ENCODE peak calls at places on chromosome 9, in four cellular contexts. A is HepG2, W is A549, J is K562. K is an unnamed sample.

GRCh38 chr9:128901822-128902221 is 19.0 kb upstream of the PHYHD1 start:
- DNase-seq in J (no peak), W (no peak), A (no peak), K (no peak)

GRCh38 chr9:119216891-119217290 is 152.3 kb downstream of the BRINP1 start:
- DNase-seq in W (no peak), J (no peak), A (no peak), K (no peak)

GRCh38 chr9:82911997-82912396 is 150.9 kb downstream of the RASEF start:
- DNase-seq in A (no peak), W (no peak), J (no peak), K (no peak)

GRCh38 chr9:6575324-6575758 is 70.2 kb downstream of the GLDC start:
- DNase-seq in J (no peak), A (no peak), W (no peak), K (no peak)

GRCh38 chr9:71647094-71647591 is 121.2 kb downstream of the CEMIP2 start:
- DNase-seq in W (peak), A (no peak), J (peak), K (no peak)

GRCh38 chr9:122040573-122041242 is 52.4 kb downstream of the TTLL11 start:
- DNase-seq in A (no peak), W (no peak), J (no peak), K (no peak)

GRCh38 chr9:91273853-91274552 is 87.7 kb downstream of the AUH start:
- DNase-seq in A (peak), J (no peak), W (peak), K (no peak)

GRCh38 chr9:33080534-33080933 is 4.1 kb upstream of the SMU1 start:
- DNase-seq in A (no peak), J (no peak), W (no peak), K (no peak)

GRCh38 chr9:36486933-36487481 is 85.7 kb upstream of the MELK start:
- DNase-seq in J (peak), A (peak), W (peak), K (peak)

GRCh38 chr9:69584746-69585145 is 87.4 kb downstream of the APBA1 start:
- DNase-seq in W (no peak), J (no peak), A (no peak), K (no peak)

GRCh38 chr9:124140941-124141568 is 116.7 kb upstream of the NEK6 start:
- DNase-seq in W (no peak), J (no peak), A (no peak), K (no peak)

GRCh38 chr9:95587071-95587964 is 70.5 kb upstream of the PTCH1 start:
- DNase-seq in J (no peak), A (no peak), W (no peak), K (no peak)

GRCh38 chr9:95588724-95589282 is 72.0 kb upstream of the PTCH1 start:
- DNase-seq in W (no peak), J (no peak), A (peak), K (no peak)

GRCh38 chr9:95595780-95596179 is 79.0 kb upstream of the PTCH1 start:
- DNase-seq in A (no peak), W (no peak), J (no peak), K (no peak)

GRCh38 chr9:95592931-95593330 is 76.2 kb upstream of the PTCH1 start:
- DNase-seq in J (no peak), W (no peak), A (no peak), K (no peak)
- TF ChIP-seq NR3C1 in J (no peak), W (no peak), A (no peak), K (no peak)

GRCh38 chr9:12812710-12813109 is 37.9 kb downstream of the LURAP1L start:
- DNase-seq in J (no peak), W (no peak), A (no peak), K (no peak)
- TF ChIP-seq NR3C1 in J (no peak), W (no peak), A (no peak), K (no peak)

GRCh38 chr9:77457916-77458592 is 190.1 kb downstream of the GNA14 start:
- DNase-seq in A (peak), W (peak), J (peak), K (peak)
- TF ChIP-seq NR3C1 in A (no peak), W (no peak), J (no peak), K (no peak)

GRCh38 chr9:14538529-14538928 is 154.7 kb downstream of the ZDHHC21 start:
- DNase-seq in J (peak), W (no peak), A (no peak), K (no peak)

GRCh38 chr9:14531424-14532269 is 161.6 kb downstream of the ZDHHC21 start:
- DNase-seq in A (no peak), W (no peak), J (no peak), K (no peak)

GRCh38 chr9:14533867-14534650 is 159.2 kb downstream of the ZDHHC21 start:
- DNase-seq in W (no peak), J (no peak), A (no peak), K (no peak)

GRCh38 chr9:14532716-14533115 is 160.5 kb downstream of the ZDHHC21 start:
- DNase-seq in A (peak), J (no peak), W (peak), K (no peak)

DNA sequence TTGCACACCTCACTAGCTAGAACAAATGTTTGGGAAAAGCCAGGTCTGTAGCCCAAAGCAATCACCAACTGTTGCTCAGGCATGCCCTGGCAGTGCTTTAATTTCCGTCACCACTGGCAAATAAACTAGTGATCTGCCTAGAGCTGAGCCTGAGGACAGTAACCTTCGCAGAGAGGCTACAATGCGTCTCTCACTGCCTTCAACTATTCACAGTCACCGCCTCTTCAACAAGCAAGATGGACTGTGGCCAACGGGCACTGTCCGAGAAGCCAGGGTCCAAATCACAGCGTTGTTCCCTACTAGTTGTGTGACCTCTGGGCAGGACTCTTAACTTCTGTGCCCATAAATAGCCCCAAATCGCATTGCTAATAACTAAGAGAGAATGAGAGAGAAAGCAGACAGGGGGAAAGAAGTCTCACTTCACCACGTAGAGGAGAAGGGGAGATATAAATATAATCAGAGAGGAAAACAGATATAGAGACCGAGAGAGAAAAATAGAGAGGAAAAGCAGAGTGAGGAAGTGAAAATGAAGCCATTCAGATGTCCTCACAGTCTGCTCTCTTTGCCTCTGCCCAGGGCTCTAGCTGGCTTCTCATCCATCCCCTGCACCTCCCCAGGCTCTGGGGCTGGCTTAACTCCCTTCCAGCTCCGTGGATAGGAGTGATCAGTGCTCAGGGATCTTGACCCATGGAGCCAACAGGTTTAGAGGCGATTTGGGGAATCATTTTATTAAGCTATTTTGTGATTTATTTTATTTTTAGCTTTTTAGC is 157.9 kb downstream of the ZDHHC21 start:
- DNase-seq in J (no peak), A (no peak), W (no peak), K (no peak)
- TF ChIP-seq NR3C1 in J (no peak), A (no peak), W (no peak), K (no peak)

GRCh38 chr9:8567963-8568579 is 768.5 kb upstream of the DMAC1 start:
- DNase-seq in J (no peak), W (no peak), A (no peak), K (no peak)

GRCh38 chr9:8569832-8570231 is 770.3 kb upstream of the DMAC1 start:
- DNase-seq in J (no peak), A (no peak), W (no peak), K (no peak)

GRCh38 chr9:8570776-8571175 is 771.2 kb upstream of the DMAC1 start:
- DNase-seq in A (no peak), W (no peak), J (no peak), K (no peak)

GRCh38 chr9:8560560-8561525 is 761.3 kb upstream of the DMAC1 start:
- DNase-seq in J (no peak), A (no peak), W (peak), K (peak)

DNA sequence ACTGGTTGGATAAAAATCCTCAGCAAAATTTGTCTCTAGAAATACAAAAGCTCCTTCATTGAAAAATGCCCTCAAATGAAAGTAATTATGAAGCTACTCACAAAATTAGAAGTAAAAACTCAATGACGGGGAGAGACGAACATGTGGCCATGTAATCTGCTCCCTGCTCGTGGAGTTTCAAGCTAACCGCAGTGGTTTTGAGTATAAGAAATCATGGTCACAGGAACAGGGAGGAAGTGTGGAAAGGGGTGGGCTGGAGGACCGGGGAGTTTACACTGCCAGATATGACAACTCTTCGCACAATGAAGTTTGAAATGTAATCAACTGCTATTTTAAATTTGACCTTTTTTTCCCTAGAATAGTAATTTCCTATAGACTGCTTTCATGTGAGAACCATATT is 765.4 kb upstream of the DMAC1 start:
- DNase-seq in J (no peak), A (no peak), W (no peak), K (no peak)
- TF ChIP-seq NR3C1 in J (no peak), A (no peak), W (no peak), K (no peak)

DNA sequence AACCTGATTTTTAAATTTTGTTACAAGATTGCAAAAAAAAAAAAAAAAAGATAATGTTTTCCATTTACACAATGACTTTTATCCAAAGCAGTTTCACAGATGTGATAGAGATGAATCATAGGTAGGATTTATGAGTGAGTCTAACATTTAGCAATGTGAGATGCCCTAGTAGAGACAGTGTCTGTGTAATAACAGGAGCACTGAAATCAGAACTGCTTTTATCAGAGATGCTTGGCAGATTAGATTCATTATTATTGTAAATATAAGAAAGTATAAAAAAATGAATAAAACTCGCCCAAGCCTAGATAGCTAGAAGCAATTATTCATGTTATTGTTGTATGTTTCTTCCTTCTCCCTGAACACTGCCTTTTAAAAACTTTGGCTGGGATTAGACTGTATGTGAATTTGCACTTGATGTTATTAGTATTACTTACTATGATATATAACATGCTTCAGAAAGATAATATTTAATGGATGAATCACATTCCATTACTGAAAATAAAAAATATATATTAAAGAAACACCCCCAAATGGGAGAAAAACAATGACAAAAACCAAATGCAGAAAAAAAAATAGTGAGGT is 567.3 kb upstream of the KLF4 start:
- DNase-seq in A (no peak), J (no peak), W (peak), K (no peak)
- TF ChIP-seq NR3C1 in A (no peak), J (no peak), W (no peak), K (no peak)

DNA sequence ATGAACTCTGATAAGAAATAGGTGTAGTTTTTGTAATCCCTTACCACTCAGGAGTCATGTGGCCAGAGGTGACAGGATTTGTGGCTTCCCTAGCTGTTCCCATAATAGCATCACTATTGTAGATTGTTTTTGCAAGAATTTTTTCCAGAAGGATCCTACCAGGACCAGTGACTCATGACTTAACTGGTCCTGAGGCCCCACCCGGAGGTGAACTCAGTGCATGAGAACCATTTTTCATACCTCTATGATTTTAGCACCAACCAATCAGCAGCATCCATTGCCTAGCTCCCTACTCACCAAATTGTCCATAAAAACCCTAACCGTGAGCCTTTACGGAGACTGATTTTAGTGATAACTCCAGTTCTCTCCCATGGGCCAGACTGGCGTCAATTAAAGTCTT is 484.8 kb downstream of the PSAT1 start:
- DNase-seq in W (peak), J (no peak), A (no peak), K (no peak)
- TF ChIP-seq NR3C1 in W (no peak), J (no peak), A (no peak), K (no peak)